ENCODE peak calls at places on chromosomes 16 and 17, in six cellular contexts. One of them, this sample, is unnamed.

GRCh38 chr17:73592531-73592961 is 51.7 kb downstream of the SDK2 start:
- DNase-seq in OCI-LY7: no peak
- DNase-seq in A549: no peak
- DNase-seq in uterus: no peak
- DNase-seq in HepG2: no peak
- DNase-seq in breast epithelium: no peak
- DNase-seq in this sample: no peak

GRCh38 chr17:5024604-5025003 is 10.6 kb downstream of the SLC52A1 start:
- DNase-seq in HepG2: no peak
- DNase-seq in uterus: no peak
- DNase-seq in OCI-LY7: no peak
- DNase-seq in A549: no peak
- DNase-seq in breast epithelium: no peak
- DNase-seq in this sample: no peak

GRCh38 chr17:64343833-64344637 is 46.6 kb downstream of the PECAM1 start:
- DNase-seq in HepG2: peak; percentile 74
- DNase-seq in uterus: peak; percentile 48
- DNase-seq in A549: peak; percentile 28
- DNase-seq in OCI-LY7: no peak
- DNase-seq in breast epithelium: peak; percentile 57
- DNase-seq in this sample: peak; percentile 50

GRCh38 chr17:66552381-66552780 is 250.0 kb downstream of the PRKCA start:
- DNase-seq in A549: no peak
- DNase-seq in breast epithelium: no peak
- DNase-seq in uterus: no peak
- DNase-seq in HepG2: no peak
- DNase-seq in OCI-LY7: no peak
- DNase-seq in this sample: no peak

GRCh38 chr17:28326114-28326513 is 7.1 kb downstream of the TMEM97 start:
- DNase-seq in uterus: no peak
- DNase-seq in OCI-LY7: no peak
- DNase-seq in breast epithelium: no peak
- DNase-seq in HepG2: no peak
- DNase-seq in A549: no peak
- DNase-seq in this sample: peak; percentile 55

GRCh38 chr17:28938552-28938951 is 12.8 kb downstream of the PHF12 start:
- DNase-seq in A549: no peak
- DNase-seq in HepG2: no peak
- DNase-seq in uterus: no peak
- DNase-seq in breast epithelium: no peak
- DNase-seq in OCI-LY7: no peak
- DNase-seq in this sample: no peak

GRCh38 chr16:89365044-89365467 is 125.3 kb downstream of the ANKRD11 start:
- DNase-seq in uterus: no peak
- DNase-seq in HepG2: no peak
- DNase-seq in breast epithelium: no peak
- DNase-seq in A549: no peak
- DNase-seq in OCI-LY7: no peak
- DNase-seq in this sample: no peak

GRCh38 chr16:78648517-78648916 is 549.1 kb downstream of the WWOX start:
- DNase-seq in uterus: no peak
- DNase-seq in breast epithelium: no peak
- DNase-seq in A549: no peak
- DNase-seq in HepG2: no peak
- DNase-seq in OCI-LY7: no peak
- DNase-seq in this sample: no peak

GRCh38 chr16:13923703-13924298 is 3.8 kb downstream of the ERCC4 start:
- DNase-seq in A549: peak; percentile 36
- DNase-seq in breast epithelium: no peak
- DNase-seq in uterus: no peak
- DNase-seq in HepG2: peak; percentile 62
- DNase-seq in OCI-LY7: peak; percentile 78
- DNase-seq in this sample: no peak

GRCh38 chr17:44932526-44933097 is 15.0 kb downstream of the KIF18B start:
- DNase-seq in A549: no peak
- DNase-seq in breast epithelium: no peak
- DNase-seq in OCI-LY7: no peak
- DNase-seq in uterus: no peak
- DNase-seq in HepG2: no peak
- DNase-seq in this sample: no peak

GRCh38 chr16:71311553-71312158 is 22.5 kb upstream of the CMTR2 start:
- DNase-seq in breast epithelium: no peak
- DNase-seq in OCI-LY7: peak; percentile 52
- DNase-seq in A549: peak; percentile 13
- DNase-seq in HepG2: peak; percentile 54
- DNase-seq in uterus: no peak
- DNase-seq in this sample: peak; percentile 54

GRCh38 chr16:68823401-68823800 is 19.9 kb upstream of the TANGO6 start:
- DNase-seq in OCI-LY7: no peak
- DNase-seq in A549: no peak
- DNase-seq in uterus: no peak
- DNase-seq in breast epithelium: peak; percentile 57
- DNase-seq in HepG2: no peak
- DNase-seq in this sample: peak; percentile 43

GRCh38 chr17:58577696-58578095 is 63.3 kb upstream of the MTMR4 start:
- DNase-seq in breast epithelium: peak; percentile 30
- DNase-seq in uterus: peak; percentile 26
- DNase-seq in OCI-LY7: peak; percentile 79
- DNase-seq in A549: peak; percentile 53
- DNase-seq in HepG2: peak; percentile 52
- DNase-seq in this sample: peak; percentile 42

GRCh38 chr17:17205368-17206148 is 575 bp downstream of the PLD6 start:
- DNase-seq in A549: peak; percentile 76
- DNase-seq in OCI-LY7: no peak
- DNase-seq in HepG2: peak; percentile 42
- DNase-seq in breast epithelium: no peak
- DNase-seq in uterus: peak; percentile 61
- DNase-seq in this sample: peak; percentile 81

GRCh38 chr17:13310858-13311257 is 290.9 kb downstream of the HS3ST3A1 start:
- DNase-seq in breast epithelium: no peak
- DNase-seq in A549: no peak
- DNase-seq in OCI-LY7: no peak
- DNase-seq in HepG2: no peak
- DNase-seq in uterus: no peak
- DNase-seq in this sample: no peak

GRCh38 chr17:13302983-13303382 is 285.2 kb upstream of the ELAC2 start:
- DNase-seq in uterus: no peak
- DNase-seq in OCI-LY7: no peak
- DNase-seq in breast epithelium: no peak
- DNase-seq in A549: no peak
- DNase-seq in HepG2: no peak
- DNase-seq in this sample: peak; percentile 31

GRCh38 chr17:13311301-13311700 is 290.4 kb downstream of the HS3ST3A1 start:
- DNase-seq in breast epithelium: peak; percentile 71
- DNase-seq in uterus: no peak
- DNase-seq in HepG2: no peak
- DNase-seq in OCI-LY7: no peak
- DNase-seq in A549: no peak
- DNase-seq in this sample: no peak

GRCh38 chr17:13306310-13306962 is 288.6 kb upstream of the ELAC2 start:
- DNase-seq in uterus: no peak
- DNase-seq in A549: peak; percentile 34
- DNase-seq in breast epithelium: no peak
- DNase-seq in HepG2: peak; percentile 69
- DNase-seq in OCI-LY7: peak; percentile 21
- DNase-seq in this sample: no peak
- TF ChIP-seq CTCF in uterus: peak; percentile 39
- TF ChIP-seq CTCF in A549: peak; percentile 18
- TF ChIP-seq CTCF in breast epithelium: no peak
- TF ChIP-seq CTCF in HepG2: peak; percentile 76
- TF ChIP-seq CTCF in OCI-LY7: peak; percentile 73
- TF ChIP-seq CTCF in this sample: peak; percentile 25

DNA sequence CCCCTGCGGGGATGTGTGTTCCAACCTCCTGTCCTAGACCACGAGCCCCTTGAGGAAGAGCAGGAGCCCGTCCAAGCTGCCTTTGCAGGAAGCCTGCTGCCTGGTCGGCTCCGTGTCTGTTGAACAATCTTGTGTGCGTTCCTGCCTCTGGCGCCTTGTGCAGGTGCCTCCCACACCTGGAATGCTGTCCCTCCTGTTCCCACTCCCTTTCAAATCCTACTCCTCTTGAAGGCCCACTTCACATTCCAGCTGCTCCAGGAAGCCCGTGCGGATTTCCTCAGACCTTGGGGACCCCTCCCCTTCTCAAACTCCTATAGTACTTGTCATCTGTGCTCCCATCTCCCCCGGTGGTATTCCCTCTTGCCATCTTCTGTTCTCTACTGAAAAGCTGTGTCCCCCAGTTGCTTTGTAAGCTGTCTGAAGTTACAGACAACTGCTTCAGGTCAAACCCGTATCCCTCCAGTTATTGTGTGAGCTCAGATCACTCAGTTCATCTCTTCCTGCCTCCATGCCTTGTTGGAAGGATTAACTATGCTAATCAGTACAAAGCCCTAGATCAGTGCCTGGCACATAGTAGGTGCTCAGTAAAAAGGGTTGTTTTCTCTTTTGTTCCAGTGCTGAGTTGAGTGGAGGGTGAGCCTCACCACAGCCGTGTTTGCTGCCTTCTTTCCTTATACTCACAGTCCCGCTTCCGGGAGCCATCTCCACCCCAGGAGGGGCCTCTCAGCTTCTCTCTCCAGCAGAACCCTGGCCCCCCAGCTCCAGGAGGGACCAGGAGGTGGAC is 241.8 kb upstream of the CIBAR2 start:
- DNase-seq in breast epithelium: peak; percentile 87
- DNase-seq in OCI-LY7: no peak
- DNase-seq in A549: no peak
- DNase-seq in HepG2: no peak
- DNase-seq in uterus: no peak
- DNase-seq in this sample: peak; percentile 96
- H3K4me1 ChIP-seq in breast epithelium: peaks cover 36% of the 10 kb centered on the region
- H3K4me1 ChIP-seq in OCI-LY7: no peaks in the 10 kb centered on the region
- H3K4me1 ChIP-seq in A549: peaks cover 13% of the 10 kb centered on the region
- H3K4me1 ChIP-seq in HepG2: peaks cover 18% of the 10 kb centered on the region
- H3K4me1 ChIP-seq in uterus: peaks cover 4% of the 10 kb centered on the region
- H3K4me1 ChIP-seq in this sample: peaks cover 44% of the 10 kb centered on the region

GRCh38 chr17:21464611-21465021 is 88.5 kb downstream of the KCNJ12 start:
- DNase-seq in uterus: no peak
- DNase-seq in OCI-LY7: no peak
- DNase-seq in HepG2: no peak
- DNase-seq in A549: no peak
- DNase-seq in breast epithelium: no peak
- DNase-seq in this sample: no peak
- H3K4me3 ChIP-seq in uterus: no peak overlapping the region
- H3K4me3 ChIP-seq in OCI-LY7: no peak overlapping the region
- H3K4me3 ChIP-seq in HepG2: no peak overlapping the region
- H3K4me3 ChIP-seq in A549: no peak overlapping the region
- H3K4me3 ChIP-seq in breast epithelium: no peak overlapping the region
- H3K4me3 ChIP-seq in this sample: no peak overlapping the region

DNA sequence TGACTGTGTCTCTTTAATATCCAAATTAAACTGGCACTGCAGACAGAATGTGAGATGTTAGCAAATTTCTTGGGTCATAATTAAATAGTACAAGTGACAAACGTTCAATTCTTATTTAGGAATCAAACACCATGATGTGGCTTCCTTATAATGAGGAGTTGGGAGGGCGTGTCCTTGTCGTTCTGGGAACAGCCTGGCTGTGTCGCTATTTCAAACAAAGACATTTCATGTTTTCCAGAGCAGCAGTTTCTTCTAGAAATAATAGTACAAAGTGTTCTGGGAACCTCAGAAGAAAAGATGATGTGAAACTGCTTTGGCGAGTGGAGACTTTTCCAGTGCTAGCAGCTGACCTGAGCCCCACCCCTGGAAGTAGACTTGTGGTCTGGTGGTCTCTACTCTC is 301.7 kb upstream of the N4BP1 start:
- DNase-seq in A549: no peak
- DNase-seq in OCI-LY7: no peak
- DNase-seq in uterus: no peak
- DNase-seq in breast epithelium: no peak
- DNase-seq in HepG2: no peak
- DNase-seq in this sample: no peak
- TF ChIP-seq CTCF in A549: no peak
- TF ChIP-seq CTCF in OCI-LY7: peak; percentile 46
- TF ChIP-seq CTCF in uterus: no peak
- TF ChIP-seq CTCF in breast epithelium: no peak
- TF ChIP-seq CTCF in HepG2: no peak
- TF ChIP-seq CTCF in this sample: no peak

DNA sequence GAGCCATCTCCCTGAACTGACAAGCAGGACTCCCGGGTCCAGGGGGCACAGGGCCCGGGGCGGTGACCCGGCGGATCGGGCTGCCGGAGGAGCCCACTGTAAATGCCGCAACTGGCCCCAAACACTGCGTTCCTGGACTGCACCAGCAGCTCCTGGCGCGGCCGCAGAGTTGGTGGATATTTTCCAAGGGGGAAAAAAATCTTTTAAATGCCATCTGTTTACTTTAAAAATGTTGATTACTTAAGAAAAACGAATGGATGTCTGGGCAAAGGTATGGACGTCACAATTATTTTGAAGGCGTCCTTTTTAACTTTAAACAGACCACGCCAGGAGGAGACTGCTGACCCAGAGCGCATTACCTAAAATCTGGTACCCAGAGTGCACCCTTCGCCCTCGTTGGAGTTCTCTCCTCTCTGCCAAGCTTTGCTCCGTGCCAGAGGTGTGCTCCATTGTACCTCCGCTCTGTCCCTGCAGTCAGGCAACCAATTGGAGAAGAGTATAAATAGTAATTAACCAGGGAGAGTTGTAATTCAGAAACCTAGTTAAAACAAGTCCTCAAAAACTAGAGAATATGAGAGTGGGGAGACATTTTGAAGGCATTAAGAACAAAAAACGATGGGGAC is 3.5 kb downstream of the HS3ST3B1 start:
- DNase-seq in uterus: no peak
- DNase-seq in HepG2: no peak
- DNase-seq in A549: no peak
- DNase-seq in OCI-LY7: no peak
- DNase-seq in breast epithelium: no peak
- DNase-seq in this sample: no peak
- H3K4me1 ChIP-seq in uterus: peaks cover 14% of the 10 kb centered on the region
- H3K4me1 ChIP-seq in HepG2: peaks cover 24% of the 10 kb centered on the region
- H3K4me1 ChIP-seq in A549: peaks cover 24% of the 10 kb centered on the region
- H3K4me1 ChIP-seq in OCI-LY7: peaks cover 16% of the 10 kb centered on the region
- H3K4me1 ChIP-seq in breast epithelium: no peaks in the 10 kb centered on the region
- H3K4me1 ChIP-seq in this sample: no peaks in the 10 kb centered on the region

DNA sequence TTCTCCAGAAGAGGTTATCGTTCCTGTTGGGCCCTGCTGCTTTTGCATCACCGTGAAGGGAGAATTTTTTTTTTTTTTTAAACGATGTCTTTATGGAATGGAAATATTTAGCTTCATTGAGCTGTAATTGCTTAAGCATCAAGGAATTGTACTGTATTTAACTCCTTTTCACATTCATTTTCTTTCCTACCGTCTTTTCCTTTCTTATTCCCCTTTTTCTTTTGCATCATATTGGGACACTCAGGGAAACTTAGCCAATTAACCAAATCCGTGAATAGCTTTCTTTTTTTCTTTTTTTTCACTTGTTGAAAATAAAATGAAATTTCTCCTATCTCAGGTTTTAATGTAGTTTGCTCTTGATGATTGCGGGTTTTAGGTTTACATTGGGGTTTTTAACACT is 1.5 kb downstream of the TNRC6A start:
- DNase-seq in HepG2: no peak
- DNase-seq in uterus: no peak
- DNase-seq in breast epithelium: no peak
- DNase-seq in OCI-LY7: no peak
- DNase-seq in A549: no peak
- DNase-seq in this sample: no peak
- H3K4me3 ChIP-seq in HepG2: peak overlapping the region; percentile 96
- H3K4me3 ChIP-seq in uterus: peak overlapping the region; percentile 96
- H3K4me3 ChIP-seq in breast epithelium: peak overlapping the region; percentile 76
- H3K4me3 ChIP-seq in OCI-LY7: peak overlapping the region; percentile 95
- H3K4me3 ChIP-seq in A549: peak overlapping the region; percentile 90
- H3K4me3 ChIP-seq in this sample: peak overlapping the region; percentile 66

This sample was measured in Caco-2.